ENCODE peak calls at places on chromosome 5, in seven cellular contexts. Q, K, V, A, U, J and C are unnamed samples.

GRCh38 chr5:10987881-10988504 is 227.0 kb upstream of the DAP start:
- DNase-seq in V (peak; percentile 10), U (peak; percentile 42), Q (peak; percentile 22), A (peak; percentile 84), J (no peak), K (peak; percentile 59), C (peak; percentile 66)

GRCh38 chr5:151739939-151740335 is 18.5 kb downstream of the ATOX1 start:
- DNase-seq in K (no peak), Q (peak; percentile 94), U (no peak), J (peak; percentile 55), V (peak; percentile 99), A (peak; percentile 13), C (no peak)

GRCh38 chr5:159971038-159971437 is 37.9 kb upstream of the TTC1 start:
- DNase-seq in U (no peak), Q (peak; percentile 47), V (peak; percentile 77), K (no peak), J (no peak), A (no peak), C (peak; percentile 56)

GRCh38 chr5:1401681-1402096 is 43.6 kb downstream of the SLC6A3 start:
- DNase-seq in U (no peak), V (no peak), Q (no peak), K (no peak), A (peak; percentile 16), J (peak; percentile 85), C (no peak)

GRCh38 chr5:89769975-89770374 is 639.6 kb downstream of the CETN3 start:
- DNase-seq in A (no peak), V (peak; percentile 86), U (peak; percentile 2), K (no peak), Q (peak; percentile 29), J (no peak), C (no peak)

GRCh38 chr5:68287976-68288755 is 72.6 kb downstream of the PIK3R1 start:
- DNase-seq in Q (peak; percentile 78), V (peak; percentile 66), K (peak; percentile 48), U (no peak), A (peak; percentile 84), J (peak; percentile 83), C (peak; percentile 79)

GRCh38 chr5:81626524-81626923 is 124.4 kb downstream of the SSBP2 start:
- DNase-seq in U (peak; percentile 36), J (peak; percentile 14), K (no peak), V (peak; percentile 91), A (no peak), Q (peak; percentile 81), C (peak; percentile 85)

GRCh38 chr5:72467987-72468386 is 39.2 kb downstream of the ZNF366 start:
- DNase-seq in J (no peak), A (no peak), Q (peak; percentile 78), K (no peak), U (no peak), V (peak; percentile 80), C (no peak)

GRCh38 chr5:98927988-98928801 is 612 bp downstream of the CHD1 start:
- DNase-seq in J (peak; percentile 82), V (peak; percentile 65), K (peak; percentile 53), Q (peak; percentile 82), A (peak; percentile 80), U (no peak), C (peak; percentile 92)

GRCh38 chr5:89374144-89374784 is 491.3 kb upstream of the MEF2C start:
- DNase-seq in J (no peak), Q (no peak), A (no peak), K (no peak), U (no peak), V (peak; percentile 61), C (no peak)

GRCh38 chr5:1521671-1522600 is 1.8 kb downstream of the LPCAT1 start:
- DNase-seq in Q (peak; percentile 90), V (peak; percentile 84), U (no peak), J (peak; percentile 62), A (peak; percentile 40), K (no peak), C (peak; percentile 98)

GRCh38 chr5:93620487-93621339 is 37.7 kb downstream of the NR2F1 start:
- DNase-seq in U (peak; percentile 34), Q (peak; percentile 85), K (peak; percentile 76), V (peak; percentile 74), A (peak; percentile 94), J (peak; percentile 94), C (peak; percentile 94)

GRCh38 chr5:21642321-21642720 is 1210.8 kb downstream of the CDH12 start:
- DNase-seq in J (no peak), V (no peak), Q (no peak), A (no peak), K (no peak), U (no peak), C (no peak)

GRCh38 chr5:141870871-141871270 is 7.3 kb downstream of the PCDH1 start:
- DNase-seq in Q (peak; percentile 60), U (no peak), K (no peak), A (no peak), J (no peak), V (no peak), C (peak; percentile 87)

GRCh38 chr5:50667653-50668403 is 1.4 kb downstream of the PARP8 start:
- DNase-seq in A (peak; percentile 85), V (peak; percentile 57), Q (peak; percentile 71), J (peak; percentile 82), K (peak; percentile 67), U (no peak), C (peak; percentile 80)

GRCh38 chr5:149747141-149747832 is 17.2 kb downstream of the PPARGC1B start:
- DNase-seq in Q (no peak), K (no peak), U (peak; percentile 15), J (no peak), V (no peak), A (no peak), C (peak; percentile 41)

GRCh38 chr5:112995764-112996618 is 19.4 kb downstream of the DCP2 start:
- DNase-seq in J (peak; percentile 56), K (peak; percentile 66), Q (peak; percentile 83), A (peak; percentile 69), V (peak; percentile 52), U (peak; percentile 42), C (no peak)

GRCh38 chr5:18744990-18745590 is 1110.8 kb downstream of the TAF11L14 start:
- DNase-seq in J (no peak), V (no peak), U (no peak), Q (no peak), K (no peak), A (no peak), C (no peak)

GRCh38 chr5:107700486-107700885 is 29.7 kb upstream of the EFNA5 start:
- DNase-seq in K (no peak), Q (peak; percentile 26), A (no peak), U (no peak), J (no peak), V (peak; percentile 4), C (no peak)

GRCh38 chr5:73387630-73388370 is 60.8 kb downstream of the FOXD1 start:
- DNase-seq in A (no peak), Q (no peak), K (no peak), V (peak; percentile 80), U (no peak), J (no peak), C (peak; percentile 38)

GRCh38 chr5:90226433-90227099 is 183.0 kb downstream of the CETN3 start:
- DNase-seq in U (no peak), Q (no peak), V (no peak), K (no peak), J (peak; percentile 7), A (no peak), C (no peak)

GRCh38 chr5:168207450-168208029 is 83.9 kb upstream of the WWC1 start:
- DNase-seq in U (no peak), Q (no peak), V (no peak), K (peak; percentile 9), J (no peak), A (peak; percentile 59), C (no peak)

GRCh38 chr5:100616981-100617380 is 81.8 kb downstream of the FAM174A start:
- DNase-seq in K (no peak), A (no peak), Q (no peak), U (no peak), V (no peak), J (no peak), C (no peak)

GRCh38 chr5:180097926-180098325 is 26.4 kb upstream of the RNF130 start:
- DNase-seq in A (no peak), Q (no peak), K (no peak), U (no peak), V (no peak), J (no peak), C (no peak)

GRCh38 chr5:95178046-95178651 is 106.7 kb downstream of the MCTP1 start:
- DNase-seq in V (peak; percentile 85), U (peak; percentile 29), J (no peak), A (peak; percentile 94), K (peak; percentile 64), Q (peak; percentile 3), C (no peak)

GRCh38 chr5:142636698-142637324 is 49.1 kb downstream of the FGF1 start:
- DNase-seq in Q (no peak), K (no peak), V (no peak), U (no peak), J (no peak), A (no peak), C (no peak)

GRCh38 chr5:149799119-149799623 is 69.1 kb downstream of the PPARGC1B start:
- DNase-seq in Q (peak; percentile 96), K (no peak), V (peak; percentile 74), A (no peak), J (peak; percentile 53), U (no peak), C (peak; percentile 87)

GRCh38 chr5:10635257-10635860 is 71.5 kb downstream of the ANKRD33B start:
- DNase-seq in Q (peak; percentile 61), V (peak; percentile 81), U (peak; percentile 10), A (no peak), K (no peak), J (no peak), C (peak; percentile 91)

GRCh38 chr5:96743805-96744559 is 63.8 kb downstream of the ERAP1 start:
- DNase-seq in J (no peak), V (no peak), A (no peak), Q (no peak), K (no peak), U (no peak), C (no peak)
- H3K27ac ChIP-seq in J (no peak overlapping the region), V (peak overlapping the region; percentile 43), A (no peak overlapping the region), Q (peak overlapping the region; percentile 39), K (no peak overlapping the region), U (no peak overlapping the region), C (peak overlapping the region; percentile 65)

GRCh38 chr5:53555160-53555559 is 5.3 kb upstream of the NDUFS4 start:
- DNase-seq in A (no peak), Q (no peak), V (no peak), K (no peak), U (no peak), J (no peak), C (no peak)
- H2AFZ ChIP-seq in A (no peak overlapping the region), Q (no peak overlapping the region), V (no peak overlapping the region), K (peak overlapping the region; percentile 58), U (no peak overlapping the region), J (no peak overlapping the region), C (no peak overlapping the region)

GRCh38 chr5:127839072-127839471 is 135.9 kb downstream of the CCDC192 start:
- DNase-seq in U (no peak), V (no peak), J (no peak), K (no peak), A (no peak), Q (no peak), C (no peak)
- H3K27ac ChIP-seq in U (no peak overlapping the region), V (no peak overlapping the region), J (no peak overlapping the region), K (no peak overlapping the region), A (no peak overlapping the region), Q (no peak overlapping the region), C (no peak overlapping the region)

DNA sequence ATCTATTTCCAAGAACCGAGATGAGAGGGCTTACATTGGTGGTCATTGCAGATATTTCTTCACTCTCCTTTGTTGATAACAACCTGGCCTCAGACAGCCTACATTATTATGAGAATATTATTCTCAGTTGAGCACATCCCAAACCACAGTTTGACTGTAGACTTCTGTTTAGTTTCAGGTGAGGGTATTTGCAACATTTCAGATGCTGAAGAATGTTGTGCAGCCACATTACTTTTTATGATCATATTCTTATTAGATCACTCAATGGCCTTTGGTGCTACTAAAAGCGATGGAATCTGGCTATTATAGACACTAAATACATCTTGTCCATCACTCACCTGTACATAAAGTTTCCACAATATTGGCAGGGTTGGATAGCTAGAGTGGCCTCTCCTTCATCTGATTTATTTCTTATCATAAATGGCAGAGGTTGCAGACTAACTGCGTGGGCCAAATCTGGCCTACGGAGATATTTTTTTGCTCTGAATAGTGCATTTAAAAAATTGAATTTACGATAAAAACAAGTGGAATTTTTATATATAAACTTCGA is 26.2 kb upstream of the RICTOR start:
- DNase-seq in V (no peak), U (no peak), Q (no peak), A (no peak), K (no peak), J (no peak), C (peak; percentile 3)
- H2AFZ ChIP-seq in V (no peak overlapping the region), U (peak overlapping the region; percentile 74), Q (no peak overlapping the region), A (no peak overlapping the region), K (no peak overlapping the region), J (peak overlapping the region; percentile 36), C (no peak overlapping the region)